ENCODE peak calls at places on chromosomes 13 and 19, in four cellular contexts. E, S, B and M are unnamed samples.

GRCh38 chr13:86464193-86464592 is 665.0 kb upstream of the SLITRK6 start:
- DNase-seq in E (no peak), B (no peak), S (no peak), M (peak)

GRCh38 chr13:68234278-68234677 is 1004.1 kb upstream of the PCDH9 start:
- DNase-seq in B (no peak), S (no peak), E (no peak), M (no peak)

GRCh38 chr13:75870397-75870801 is 234.3 kb downstream of the LMO7 start:
- DNase-seq in E (no peak), S (no peak), B (peak), M (peak)

GRCh38 chr13:44768233-44768632 is 192.1 kb upstream of the TSC22D1 start:
- DNase-seq in E (peak), B (no peak), S (no peak), M (no peak)

GRCh38 chr13:104085611-104086010 is 1019.4 kb upstream of the SLC10A2 start:
- DNase-seq in B (no peak), S (no peak), E (no peak), M (no peak)

GRCh38 chr19:45348367-45349125 is 8.0 kb downstream of the KLC3 start:
- DNase-seq in E (no peak), B (no peak), S (no peak), M (no peak)

GRCh38 chr19:45075215-45076028 is 856 bp downstream of the ZNF296 start:
- DNase-seq in S (peak), B (peak), E (peak), M (peak)

GRCh38 chr13:27020415-27020814 is 151.2 kb downstream of the USP12 start:
- DNase-seq in S (no peak), B (peak), E (no peak), M (no peak)

GRCh38 chr13:40618581-40619478 is 47.6 kb downstream of the FOXO1 start:
- DNase-seq in E (no peak), B (no peak), S (no peak), M (no peak)

GRCh38 chr13:70173236-70173959 is 65.1 kb upstream of the KLHL1 start:
- DNase-seq in S (no peak), B (no peak), E (no peak), M (no peak)

GRCh38 chr19:13831560-13832056 is 36.4 kb downstream of the ZSWIM4 start:
- DNase-seq in E (no peak), B (no peak), S (no peak), M (no peak)

GRCh38 chr19:13804830-13805683 is 9.8 kb downstream of the ZSWIM4 start:
- DNase-seq in E (no peak), S (no peak), B (peak), M (no peak)

GRCh38 chr13:33026489-33027152 is 10.4 kb downstream of the KL start:
- DNase-seq in E (no peak), B (no peak), S (no peak), M (no peak)

GRCh38 chr19:44990966-44991365 is 10.3 kb upstream of the RELB start:
- DNase-seq in S (no peak), B (no peak), E (no peak), M (no peak)

GRCh38 chr13:98664047-98664446 is 87.1 kb upstream of the STK24 start:
- DNase-seq in S (peak), E (no peak), B (no peak), M (no peak)

GRCh38 chr19:46372901-46373572 is 26.1 kb downstream of the PPP5C start:
- DNase-seq in E (no peak), B (peak), S (no peak), M (no peak)

GRCh38 chr13:32791545-32792172 is 205.4 kb downstream of the PDS5B start:
- DNase-seq in B (no peak), E (peak), S (no peak), M (no peak)

GRCh38 chr19:34495416-34495815 is 13.9 kb downstream of the WTIP start:
- DNase-seq in B (no peak), S (no peak), E (no peak), M (no peak)

GRCh38 chr19:34493038-34493648 is 11.6 kb downstream of the WTIP start:
- DNase-seq in E (no peak), S (no peak), B (no peak), M (no peak)

GRCh38 chr19:34493649-34494044 is 12.1 kb downstream of the WTIP start:
- DNase-seq in S (no peak), B (no peak), E (no peak), M (no peak)

GRCh38 chr19:34497112-34497805 is 15.7 kb downstream of the WTIP start:
- DNase-seq in B (no peak), E (no peak), S (no peak), M (no peak)

DNA sequence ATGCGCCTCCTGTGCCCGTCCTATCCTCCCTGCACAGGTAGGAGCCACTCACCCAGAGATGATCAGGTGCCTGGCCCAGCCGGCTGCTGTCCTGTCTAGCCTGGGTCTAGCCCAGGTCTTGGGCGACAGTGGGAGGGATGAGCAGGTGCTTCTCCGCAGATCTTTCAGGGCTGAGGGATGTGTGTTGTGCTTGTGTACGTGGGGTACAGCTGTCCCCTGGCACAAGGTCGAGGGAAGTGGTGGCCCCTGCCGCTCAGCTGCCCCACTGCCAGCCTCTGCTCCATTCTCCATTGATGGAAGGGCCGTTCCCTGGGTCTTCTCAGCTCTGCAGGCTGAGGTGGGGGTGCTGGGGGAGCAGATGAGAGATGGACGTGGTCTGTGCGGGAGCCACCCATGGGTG is 13.0 kb downstream of the WTIP start:
- DNase-seq in E (no peak), B (no peak), S (no peak), M (no peak)
- TF ChIP-seq JUND in E (no peak), B (no peak), S (no peak), M (no peak)

DNA sequence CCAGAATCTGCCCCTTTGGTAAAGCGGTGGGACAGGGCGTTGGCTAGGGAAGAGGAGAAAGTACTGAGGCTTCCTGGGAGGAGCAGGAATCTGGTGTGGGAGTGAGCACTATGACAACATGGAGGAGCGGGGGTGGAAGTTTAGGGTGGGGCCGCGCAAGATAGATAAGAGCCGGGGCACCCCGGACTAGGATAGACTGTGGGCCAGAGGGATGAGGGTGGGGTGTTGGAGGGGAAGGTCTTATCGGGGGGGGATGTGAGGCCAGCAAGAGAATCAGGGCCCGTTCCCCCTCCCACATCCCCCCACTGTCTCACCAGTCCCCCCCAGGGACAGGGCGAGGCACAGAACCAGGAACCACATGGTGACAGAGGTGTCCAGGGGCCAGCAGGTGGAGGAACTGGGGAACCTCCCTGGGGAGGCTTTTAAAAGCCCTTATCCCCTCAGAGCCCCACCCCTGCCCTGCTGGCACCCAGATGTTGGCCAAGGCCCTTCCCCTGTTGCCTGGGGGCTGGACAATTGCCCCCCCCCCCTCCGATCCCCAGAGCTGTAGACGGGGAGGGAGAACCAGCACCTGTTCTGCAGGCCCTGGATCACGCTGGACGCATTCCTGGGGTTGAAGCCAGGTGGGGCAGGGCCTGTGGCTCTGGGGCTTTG is at the start of gene KLK1:
- DNase-seq in E (no peak), S (no peak), B (no peak), M (no peak)
- TF ChIP-seq JUND in E (no peak), S (no peak), B (no peak), M (no peak)

DNA sequence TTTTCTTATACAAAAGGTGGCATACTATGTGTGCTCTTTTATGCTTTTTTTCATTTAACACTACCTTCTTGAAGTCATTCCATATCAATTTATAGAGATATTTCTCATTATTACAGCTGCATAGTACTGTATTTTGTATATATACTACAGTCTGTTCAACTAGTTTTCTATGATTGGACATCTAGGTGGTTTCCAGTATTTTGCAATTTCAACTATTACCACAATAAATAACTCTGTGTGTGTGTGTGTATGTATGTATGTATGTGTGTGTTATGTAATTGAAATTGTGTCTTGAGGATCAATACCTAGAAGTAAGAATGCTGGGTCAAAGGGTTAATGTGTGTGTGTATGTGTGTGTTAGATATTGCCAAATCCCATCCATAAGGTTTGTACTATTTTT is 7.0 kb downstream of the LPAR6 start:
- DNase-seq in B (no peak), S (no peak), E (no peak), M (no peak)
- TF ChIP-seq JUND in B (no peak), S (no peak), E (no peak), M (no peak)

GRCh38 chr19:39352549-39353285 is 10.5 kb downstream of the SAMD4B start:
- DNase-seq in B (no peak), E (no peak), S (no peak), M (no peak)

GRCh38 chr19:39349326-39349725 is 7.1 kb downstream of the SAMD4B start:
- DNase-seq in E (no peak), S (no peak), B (no peak), M (no peak)

GRCh38 chr19:39350156-39350555 is 7.9 kb downstream of the SAMD4B start:
- DNase-seq in E (no peak), S (no peak), B (no peak), M (no peak)

GRCh38 chr19:39355253-39355652 is 13.0 kb downstream of the SAMD4B start:
- DNase-seq in B (no peak), S (no peak), E (no peak), M (no peak)

GRCh38 chr19:39351537-39352037 is 9.4 kb downstream of the SAMD4B start:
- DNase-seq in B (no peak), E (peak), S (no peak), M (no peak)
- TF ChIP-seq JUND in B (no peak), E (no peak), S (no peak), M (no peak)

GRCh38 chr19:38666662-38667448 is 19.4 kb downstream of the ACTN4 start:
- DNase-seq in B (no peak), E (no peak), S (no peak), M (peak)
- TF ChIP-seq JUND in B (no peak), E (no peak), S (no peak), M (no peak)